ENCODE peak calls at places on chromosomes 13 and 19, in five cellular contexts. W is AG04450, G is right atrium auricular region, E is A549, V is posterior vena cava. B is an unnamed sample.

GRCh38 chr19:13839938-13840750 is 36.8 kb upstream of the NANOS3 start:
- DNase-seq in E (no peak), W (no peak), V (peak), G (no peak), B (no peak)

GRCh38 chr13:105814219-105814901 is 721.1 kb downstream of the EFNB2 start:
- DNase-seq in G (no peak), V (no peak), W (no peak), E (no peak), B (no peak)

GRCh38 chr19:1266818-1267440 is 2.2 kb upstream of the CIRBP start:
- DNase-seq in W (no peak), V (peak), E (peak), G (no peak), B (no peak)

GRCh38 chr19:13020002-13020414 is 24.7 kb downstream of the NFIX start:
- DNase-seq in W (no peak), V (no peak), G (no peak), E (no peak), B (no peak)

GRCh38 chr19:2702170-2703076 is at the start of gene GNG7:
- DNase-seq in G (peak), V (peak), E (peak), W (no peak), B (no peak)

GRCh38 chr19:46746281-46746965 is at the start of gene STRN4:
- DNase-seq in G (no peak), E (peak), W (no peak), V (no peak), B (no peak)

GRCh38 chr13:87884874-87885273 is 213.7 kb downstream of the SLITRK5 start:
- DNase-seq in V (no peak), W (peak), G (no peak), E (no peak), B (no peak)

GRCh38 chr13:93723316-93723715 is 496.7 kb downstream of the GPC6 start:
- DNase-seq in W (no peak), G (no peak), V (no peak), E (no peak), B (no peak)

GRCh38 chr19:42277821-42278809 is 9.1 kb downstream of the CIC start:
- DNase-seq in W (no peak), E (no peak), G (no peak), V (no peak), B (no peak)

GRCh38 chr13:63449549-63449948 is 2033.9 kb upstream of the PCDH20 start:
- DNase-seq in G (no peak), E (no peak), W (no peak), V (no peak), B (no peak)

GRCh38 chr13:110813646-110814624 is 100.4 kb downstream of the ING1 start:
- DNase-seq in G (peak), W (no peak), V (peak), E (no peak), B (no peak)

GRCh38 chr13:42996584-42996983 is 4.5 kb upstream of the EPSTI1 start:
- DNase-seq in G (no peak), E (peak), W (peak), V (no peak), B (peak)

GRCh38 chr19:13621413-13621812 is 115.1 kb upstream of the CACNA1A start:
- DNase-seq in E (no peak), W (peak), V (no peak), G (no peak), B (peak)

GRCh38 chr19:2294377-2295335 is 12.7 kb upstream of the PEAK3 start:
- DNase-seq in E (no peak), W (no peak), V (peak), G (no peak), B (peak)

GRCh38 chr13:57629391-57629804 is 2.1 kb upstream of the PCDH17 start:
- DNase-seq in W (no peak), V (peak), E (no peak), G (no peak), B (no peak)

GRCh38 chr19:28469544-28469943 is 743.4 kb downstream of the UQCRFS1 start:
- DNase-seq in W (no peak), V (no peak), G (no peak), E (no peak), B (no peak)

GRCh38 chr19:2804156-2805004 is 15.3 kb upstream of the ZNF554 start:
- DNase-seq in G (no peak), V (no peak), W (no peak), E (no peak), B (no peak)

GRCh38 chr13:70080030-70080429 is 27.6 kb upstream of the ATXN8OS start:
- DNase-seq in V (no peak), G (no peak), W (no peak), E (no peak), B (no peak)

GRCh38 chr19:16188521-16188920 is 3.3 kb downstream of the FAM32A start:
- DNase-seq in G (no peak), V (peak), E (no peak), W (no peak), B (no peak)

GRCh38 chr19:15836595-15837398 is 21.3 kb upstream of the OR10H1 start:
- DNase-seq in E (peak), W (peak), G (peak), V (peak), B (peak)

GRCh38 chr19:53193534-53194222 is 520 bp upstream of the ZNF665 start:
- DNase-seq in G (no peak), W (no peak), V (no peak), E (no peak), B (no peak)

GRCh38 chr13:93690139-93690538 is 463.5 kb downstream of the GPC6 start:
- DNase-seq in E (no peak), V (no peak), W (no peak), G (no peak), B (no peak)

GRCh38 chr19:13727798-13728197 is 36.5 kb upstream of the MRI1 start:
- DNase-seq in G (no peak), E (no peak), W (no peak), V (no peak), B (no peak)

GRCh38 chr13:38308736-38309135 is 40.9 kb upstream of the UFM1 start:
- DNase-seq in W (peak), V (no peak), G (no peak), E (no peak), B (peak)

GRCh38 chr13:29924482-29924884 is 74.1 kb upstream of the UBL3 start:
- DNase-seq in E (peak), W (no peak), V (no peak), G (no peak), B (no peak)

GRCh38 chr19:53898680-53899341 is 10.3 kb upstream of the CACNG7 start:
- DNase-seq in V (no peak), W (no peak), E (no peak), G (no peak), B (no peak)

GRCh38 chr13:111304603-111305289 is 15.7 kb upstream of the TEX29 start:
- DNase-seq in W (no peak), G (no peak), E (no peak), V (peak), B (no peak)

GRCh38 chr13:111152836-111153235 is 37.7 kb downstream of the ARHGEF7 start:
- DNase-seq in V (no peak), W (no peak), E (peak), G (no peak), B (no peak)

GRCh38 chr19:18085702-18086457 is 854 bp downstream of the IL12RB1 start:
- DNase-seq in E (no peak), V (no peak), W (no peak), G (no peak), B (no peak)

GRCh38 chr19:2523630-2524311 is 47.8 kb downstream of the GADD45B start:
- DNase-seq in W (no peak), G (no peak), V (no peak), E (peak), B (peak)